ENCODE peak calls at places on chromosomes 13 and 19, in six cellular contexts. W is HCT116, H is GM23338, S is GM23248, T is PC-3, Z is MM.1S. C is an unnamed sample. For H3K36me3 and H3K4me1, the result is how much of the 10 kb centered on the place peaks cover.

GRCh38 chr13:32278456-32278855 is 36.7 kb downstream of the ZAR1L start:
- DNase-seq in W (no peak), S (peak), T (no peak), H (no peak), Z (no peak), C (no peak)

GRCh38 chr13:26247608-26248007 is 6.3 kb upstream of the CDK8 start:
- DNase-seq in T (no peak), W (no peak), S (no peak), H (no peak), Z (no peak), C (peak)

GRCh38 chr19:8648240-8648639 is 17.8 kb downstream of the NFILZ start:
- DNase-seq in Z (no peak), H (no peak), W (no peak), S (no peak), T (no peak), C (no peak)

GRCh38 chr13:49858183-49858856 is 65.8 kb upstream of the KPNA3 start:
- DNase-seq in T (peak), S (peak), H (no peak), W (no peak), Z (no peak), C (peak)

GRCh38 chr13:41780736-41781708 is 179.9 kb downstream of the VWA8 start:
- DNase-seq in S (peak), W (no peak), T (no peak), Z (no peak), H (no peak), C (no peak)

GRCh38 chr19:2627319-2627829 is 75.1 kb downstream of the GNG7 start:
- DNase-seq in Z (peak), T (peak), H (no peak), S (peak), W (peak), C (peak)

GRCh38 chr19:54449701-54450069 is 686 bp downstream of the LENG8 start:
- DNase-seq in T (no peak), H (no peak), S (peak), Z (no peak), W (no peak), C (peak)

GRCh38 chr19:50720181-50720920 is 749 bp upstream of the SHANK1 start:
- DNase-seq in T (no peak), H (no peak), W (no peak), Z (no peak), S (peak), C (no peak)

GRCh38 chr19:38514812-38515633 is 81.5 kb downstream of the RYR1 start:
- DNase-seq in W (peak), T (peak), Z (peak), H (peak), S (peak), C (peak)

GRCh38 chr13:25977216-25977615 is 74.6 kb downstream of the SHISA2 start:
- DNase-seq in S (no peak), Z (no peak), W (no peak), H (peak), T (no peak), C (no peak)

GRCh38 chr19:54188224-54188871 is 1.0 kb downstream of the MBOAT7 start:
- DNase-seq in H (peak), Z (no peak), S (peak), T (peak), W (no peak), C (peak)

GRCh38 chr13:25890671-25891212 is 161.1 kb downstream of the SHISA2 start:
- DNase-seq in W (no peak), H (no peak), Z (no peak), T (no peak), S (no peak), C (no peak)

GRCh38 chr19:42370068-42370520 is 20.0 kb downstream of the CNFN start:
- DNase-seq in T (no peak), Z (no peak), W (no peak), S (no peak), H (peak), C (no peak)

GRCh38 chr13:59513686-59514085 is 650.0 kb downstream of the DIAPH3 start:
- DNase-seq in Z (no peak), S (no peak), T (no peak), H (no peak), W (no peak), C (no peak)

GRCh38 chr13:39963612-39964011 is 308.1 kb downstream of the COG6 start:
- DNase-seq in W (no peak), Z (no peak), S (no peak), T (no peak), H (no peak), C (no peak)

GRCh38 chr13:107900775-107901174 is 314.6 kb downstream of the LIG4 start:
- DNase-seq in S (peak), Z (no peak), T (peak), H (no peak), W (no peak), C (no peak)

GRCh38 chr19:50794778-50795664 is 4.8 kb downstream of the ACP4 start:
- DNase-seq in Z (no peak), H (peak), S (peak), T (peak), W (no peak), C (no peak)

GRCh38 chr13:75749407-75749806 is 113.3 kb downstream of the LMO7 start:
- DNase-seq in S (peak), H (peak), W (no peak), Z (no peak), T (peak), C (no peak)

GRCh38 chr13:19155321-19155861 is 26.2 kb downstream of the TUBA3C start:
- DNase-seq in S (no peak), W (no peak), T (no peak), Z (peak), H (no peak), C (no peak)

GRCh38 chr13:38669234-38669964 is 17.5 kb upstream of the FREM2 start:
- DNase-seq in H (no peak), Z (no peak), W (no peak), S (no peak), T (no peak), C (no peak)

GRCh38 chr13:91351123-91351522 is 3.6 kb downstream of the MIR17HG start:
- DNase-seq in Z (no peak), W (no peak), H (no peak), S (no peak), T (no peak), C (no peak)
- H3K36me3 ChIP-seq in Z (under half), W (under half), H (half or more), S (under half), T (half or more), C (under half)

GRCh38 chr19:43731346-43731745 is 15.5 kb downstream of the IRGC start:
- DNase-seq in T (no peak), S (no peak), Z (no peak), H (no peak), W (no peak), C (no peak)

GRCh38 chr19:43731854-43732253 is 16.0 kb downstream of the IRGC start:
- DNase-seq in Z (no peak), T (no peak), S (no peak), W (no peak), H (no peak), C (no peak)

GRCh38 chr19:43735957-43736356 is 18.8 kb downstream of the SMG9 start:
- DNase-seq in W (no peak), H (no peak), T (no peak), Z (no peak), S (peak), C (no peak)

GRCh38 chr19:43738780-43739211 is 16.0 kb downstream of the SMG9 start:
- DNase-seq in S (peak), H (no peak), W (no peak), Z (no peak), T (no peak), C (no peak)

DNA sequence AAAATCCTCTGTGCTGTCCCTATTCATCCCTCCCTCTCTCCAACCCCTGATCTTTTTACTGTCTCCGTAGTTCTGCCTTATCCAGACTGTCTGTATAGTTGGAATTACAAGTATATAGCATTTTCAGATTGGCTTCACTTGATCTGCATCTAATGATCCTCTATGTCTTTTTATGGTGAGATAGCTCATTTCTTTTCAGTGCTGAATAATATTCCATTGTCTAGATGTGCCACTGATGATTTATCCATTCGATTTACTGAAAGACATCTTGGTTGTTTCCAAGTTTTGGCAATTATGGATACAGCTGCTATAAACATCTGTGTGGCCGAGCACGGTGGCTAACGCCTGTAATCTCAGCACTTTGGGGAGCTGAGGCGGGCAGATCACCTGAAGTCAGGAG is 19.1 kb downstream of the IRGC start:
- DNase-seq in W (no peak), Z (no peak), S (no peak), T (no peak), H (no peak), C (no peak)
- TF ChIP-seq EZH2phosphoT487 in W (no peak), Z (no peak), S (no peak), T (no peak), H (no peak), C (no peak)

GRCh38 chr19:18320865-18321728 is 1.8 kb downstream of the LSM4 start:
- DNase-seq in S (no peak), H (no peak), Z (no peak), W (no peak), T (no peak), C (peak)

GRCh38 chr19:18321729-18322091 is 1.2 kb downstream of the LSM4 start:
- DNase-seq in T (no peak), Z (no peak), H (no peak), S (peak), W (no peak), C (no peak)

GRCh38 chr19:18319591-18320135 is 3.2 kb downstream of the LSM4 start:
- DNase-seq in Z (no peak), W (no peak), S (no peak), T (no peak), H (no peak), C (peak)

GRCh38 chr19:18322759-18323460 is at the start of gene LSM4:
- DNase-seq in H (peak), T (peak), S (peak), W (peak), Z (peak), C (peak)

DNA sequence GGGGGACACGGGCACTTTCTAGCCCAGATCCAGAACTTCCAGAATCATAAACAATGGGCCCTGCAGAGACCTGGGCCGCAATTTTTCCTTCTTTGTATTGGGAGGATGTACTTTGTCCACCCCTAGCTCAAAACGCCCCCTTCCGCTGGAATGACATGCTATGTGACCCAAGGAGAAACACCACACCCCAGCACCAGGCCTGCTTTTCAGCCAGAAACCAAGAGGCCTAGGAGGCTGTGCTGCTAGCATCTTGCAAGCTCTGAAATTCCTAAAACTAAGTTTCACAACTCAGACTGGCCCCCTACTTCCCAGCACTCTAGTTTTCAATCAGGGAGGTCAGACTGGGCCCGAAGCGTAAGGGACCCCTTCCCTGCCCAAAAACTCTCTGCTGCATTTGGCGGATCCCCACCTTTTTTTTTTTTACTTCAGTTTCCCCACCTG is 538 bp downstream of the LSM4 start:
- DNase-seq in S (peak), W (no peak), Z (peak), T (peak), H (peak), C (peak)
- H3K4me1 ChIP-seq in S (under half), W (half or more), Z (under half), T (under half), H (under half), C (half or more)

GRCh38 chr13:110475550-110476219 is 85.8 kb downstream of the RAB20 start:
- DNase-seq in T (no peak), S (no peak), Z (no peak), W (no peak), H (no peak), C (no peak)
- H3K36me3 ChIP-seq in T (under half), S (under half), Z (under half), W (under half), H (under half), C (under half)

DNA sequence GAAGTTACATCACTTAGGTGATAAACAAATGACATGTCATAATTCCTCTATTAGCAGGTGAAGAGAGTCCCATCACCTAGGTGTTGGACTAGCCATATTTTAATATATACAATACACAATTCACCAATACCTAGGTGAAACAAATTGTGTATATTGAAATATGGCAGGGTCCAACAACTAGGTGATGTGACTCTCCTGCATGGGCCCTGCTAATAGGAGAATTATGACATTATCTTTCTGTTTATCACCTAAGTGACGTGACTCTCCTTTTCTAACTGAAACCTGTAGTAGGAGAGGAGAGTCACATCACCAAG is 5.8 kb upstream of the ZNF43 start:
- DNase-seq in S (no peak), H (no peak), T (no peak), Z (no peak), W (no peak), C (no peak)
- TF ChIP-seq EZH2phosphoT487 in S (no peak), H (no peak), T (no peak), Z (no peak), W (no peak), C (no peak)

GRCh38 chr19:49549045-49549444 is 21.2 kb downstream of the RCN3 start:
- DNase-seq in S (no peak), T (no peak), W (no peak), Z (no peak), H (no peak), C (no peak)
- H3K4me1 ChIP-seq in S (under half), T (under half), W (under half), Z (under half), H (under half), C (under half)

DNA sequence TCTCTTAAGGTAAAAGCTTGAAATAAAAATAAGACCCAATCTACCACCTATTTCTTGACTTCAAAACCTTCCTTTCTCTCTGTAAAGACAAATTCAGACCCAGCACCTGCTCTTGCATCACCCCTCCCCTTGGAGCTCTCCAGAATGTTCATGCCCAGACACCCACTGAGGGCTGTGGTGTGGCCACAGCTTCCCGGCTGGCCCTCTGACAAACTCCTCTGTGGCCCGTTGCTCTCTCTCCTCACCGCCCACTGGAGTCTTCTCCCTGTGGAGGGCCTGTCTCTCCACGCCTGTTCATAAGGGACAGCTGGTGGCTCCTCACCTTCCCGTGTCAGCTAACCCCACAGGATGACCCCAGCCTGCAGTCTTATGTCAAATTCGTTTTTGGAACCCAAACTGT is 49.1 kb downstream of the TSSK6 start:
- DNase-seq in Z (no peak), W (no peak), H (no peak), S (no peak), T (no peak), C (no peak)
- H3K36me3 ChIP-seq in Z (under half), W (under half), H (under half), S (under half), T (under half), C (under half)

GRCh38 chr13:90950134-90950533 is 397.4 kb upstream of the MIR17HG start:
- DNase-seq in T (peak), Z (no peak), H (no peak), W (no peak), S (no peak), C (peak)
- TF ChIP-seq EZH2phosphoT487 in T (no peak), Z (no peak), H (no peak), W (no peak), S (no peak), C (no peak)

GRCh38 chr19:30523791-30524190 is 151.6 kb downstream of the ZNF536 start:
- DNase-seq in W (no peak), Z (no peak), S (no peak), T (no peak), H (no peak), C (no peak)

GRCh38 chr19:30528919-30529318 is 156.7 kb downstream of the ZNF536 start:
- DNase-seq in W (no peak), T (no peak), Z (no peak), H (no peak), S (no peak), C (no peak)

GRCh38 chr19:30522359-30522758 is 150.2 kb downstream of the ZNF536 start:
- DNase-seq in S (no peak), H (peak), W (no peak), T (no peak), Z (no peak), C (no peak)

GRCh38 chr19:30521937-30522336 is 149.8 kb downstream of the ZNF536 start:
- DNase-seq in W (no peak), T (no peak), S (no peak), Z (no peak), H (no peak), C (no peak)

GRCh38 chr19:30525383-30525782 is 153.2 kb downstream of the ZNF536 start:
- DNase-seq in S (no peak), W (no peak), Z (no peak), H (no peak), T (no peak), C (no peak)
- H3K4me1 ChIP-seq in S (under half), W (under half), Z (under half), H (under half), T (under half), C (under half)

DNA sequence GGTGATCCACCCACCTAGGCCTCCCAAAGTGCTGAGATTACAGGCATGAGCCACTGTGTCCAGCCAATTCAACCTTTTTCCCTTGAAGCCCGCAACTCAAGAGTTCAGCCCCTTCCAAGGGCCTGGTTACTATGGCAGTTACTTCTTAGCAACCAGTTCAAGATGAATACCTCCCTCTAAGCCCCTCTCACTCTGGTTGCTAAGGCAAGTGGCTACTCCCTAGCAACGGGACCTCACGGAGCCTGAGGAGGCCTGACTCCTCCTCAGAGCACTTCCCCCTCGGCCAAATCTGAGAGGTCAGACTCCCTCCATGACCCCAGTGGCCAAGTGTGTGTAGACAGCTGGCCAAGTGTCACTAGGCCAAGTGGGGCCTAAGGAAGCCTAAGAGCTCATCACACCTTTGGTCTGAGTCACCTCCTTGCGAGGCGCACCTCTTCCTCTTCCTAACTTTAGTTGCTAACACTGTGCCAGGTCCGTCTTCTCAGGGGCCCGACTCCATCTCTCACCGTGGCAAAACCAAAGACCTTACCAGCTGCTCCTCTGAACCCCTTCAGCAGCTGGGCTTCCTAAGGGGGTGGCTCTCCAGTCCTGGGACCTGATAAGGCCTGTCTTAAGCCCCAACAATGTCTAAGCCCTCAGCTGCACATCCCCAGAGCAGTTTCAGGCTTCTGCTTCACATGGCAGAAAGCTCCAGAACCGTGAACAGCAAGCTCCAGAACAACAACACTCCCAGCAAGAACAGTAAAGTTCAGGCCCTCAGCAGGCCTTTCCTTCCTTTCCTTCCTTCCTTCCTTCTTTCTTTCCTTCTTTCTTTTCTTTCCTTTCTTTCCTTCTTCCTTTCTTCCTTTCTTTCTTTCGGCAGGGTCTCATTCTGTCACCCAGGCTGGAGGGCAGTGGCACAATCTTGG is 9.6 kb downstream of the CD37 start:
- DNase-seq in S (no peak), W (no peak), H (no peak), Z (no peak), T (no peak), C (no peak)
- H3K36me3 ChIP-seq in S (under half), W (under half), H (half or more), Z (under half), T (half or more), C (under half)